ENCODE peak calls at places on chromosomes 2 and 18, in nine cellular contexts. One of them, this sample, is unnamed.
A peak's percentile ranks its signal among the peaks of the same experiment; 100 is the strongest.

GRCh38 chr2:12770569-12770968 is 53.8 kb downstream of the TRIB2 start:
- DNase-seq in upper lobe of right lung: no peak
- DNase-seq in stomach: no peak
- DNase-seq in endodermal cell: no peak
- DNase-seq in psoas muscle: no peak
- DNase-seq in H9: no peak
- DNase-seq in heart right ventricle: no peak
- DNase-seq in iPS DF 6.9: no peak
- DNase-seq in AG04450: no peak
- DNase-seq in this sample: no peak

GRCh38 chr2:191927319-191927867 is 80.5 kb upstream of the CAVIN2 start:
- DNase-seq in upper lobe of right lung: no peak
- DNase-seq in stomach: peak; percentile 77
- DNase-seq in endodermal cell: peak; percentile 43
- DNase-seq in psoas muscle: no peak
- DNase-seq in H9: no peak
- DNase-seq in heart right ventricle: no peak
- DNase-seq in iPS DF 6.9: no peak
- DNase-seq in AG04450: no peak
- DNase-seq in this sample: no peak

GRCh38 chr2:229712125-229712524 is 2.2 kb downstream of the DNER start:
- DNase-seq in upper lobe of right lung: no peak
- DNase-seq in stomach: no peak
- DNase-seq in endodermal cell: no peak
- DNase-seq in psoas muscle: no peak
- DNase-seq in H9: no peak
- DNase-seq in heart right ventricle: no peak
- DNase-seq in iPS DF 6.9: no peak
- DNase-seq in AG04450: no peak
- DNase-seq in this sample: no peak

GRCh38 chr2:54915101-54915500 is 135.2 kb downstream of the RTN4 start:
- DNase-seq in upper lobe of right lung: no peak
- DNase-seq in stomach: no peak
- DNase-seq in endodermal cell: no peak
- DNase-seq in psoas muscle: no peak
- DNase-seq in H9: no peak
- DNase-seq in heart right ventricle: no peak
- DNase-seq in iPS DF 6.9: no peak
- DNase-seq in AG04450: no peak
- DNase-seq in this sample: no peak

GRCh38 chr2:201432038-201432437 is 19.2 kb downstream of the TRAK2 start:
- DNase-seq in upper lobe of right lung: no peak
- DNase-seq in stomach: no peak
- DNase-seq in endodermal cell: no peak
- DNase-seq in psoas muscle: no peak
- DNase-seq in H9: no peak
- DNase-seq in heart right ventricle: no peak
- DNase-seq in iPS DF 6.9: no peak
- DNase-seq in AG04450: no peak
- DNase-seq in this sample: no peak

GRCh38 chr2:188993264-188993663 is 19.1 kb downstream of the COL3A1 start:
- DNase-seq in upper lobe of right lung: no peak
- DNase-seq in stomach: no peak
- DNase-seq in endodermal cell: no peak
- DNase-seq in psoas muscle: no peak
- DNase-seq in H9: no peak
- DNase-seq in heart right ventricle: no peak
- DNase-seq in iPS DF 6.9: no peak
- DNase-seq in AG04450: no peak
- DNase-seq in this sample: no peak

GRCh38 chr2:241950413-241950863 is 80.9 kb downstream of the RTP5 start:
- DNase-seq in upper lobe of right lung: no peak
- DNase-seq in stomach: no peak
- DNase-seq in endodermal cell: no peak
- DNase-seq in psoas muscle: no peak
- DNase-seq in H9: no peak
- DNase-seq in heart right ventricle: no peak
- DNase-seq in iPS DF 6.9: no peak
- DNase-seq in AG04450: no peak
- DNase-seq in this sample: no peak

GRCh38 chr2:24881623-24882022 is 38.4 kb downstream of the ADCY3 start:
- DNase-seq in upper lobe of right lung: no peak
- DNase-seq in stomach: no peak
- DNase-seq in endodermal cell: no peak
- DNase-seq in psoas muscle: no peak
- DNase-seq in H9: no peak
- DNase-seq in heart right ventricle: no peak
- DNase-seq in iPS DF 6.9: no peak
- DNase-seq in AG04450: no peak
- DNase-seq in this sample: no peak

GRCh38 chr2:38159621-38160020 is 83.7 kb upstream of the CYP1B1 start:
- DNase-seq in upper lobe of right lung: no peak
- DNase-seq in stomach: no peak
- DNase-seq in endodermal cell: no peak
- DNase-seq in psoas muscle: no peak
- DNase-seq in H9: no peak
- DNase-seq in heart right ventricle: no peak
- DNase-seq in iPS DF 6.9: no peak
- DNase-seq in AG04450: no peak
- DNase-seq in this sample: no peak

GRCh38 chr2:220104871-220105351 is 477.5 kb downstream of the SLC4A3 start:
- DNase-seq in upper lobe of right lung: no peak
- DNase-seq in stomach: no peak
- DNase-seq in endodermal cell: peak; percentile 57
- DNase-seq in psoas muscle: no peak
- DNase-seq in H9: no peak
- DNase-seq in heart right ventricle: peak; percentile 25
- DNase-seq in iPS DF 6.9: no peak
- DNase-seq in AG04450: peak; percentile 78
- DNase-seq in this sample: no peak

GRCh38 chr2:232480201-232481190 is 7.1 kb downstream of the ECEL1 start:
- DNase-seq in upper lobe of right lung: peak; percentile 56
- DNase-seq in stomach: no peak
- DNase-seq in endodermal cell: peak; percentile 33
- DNase-seq in psoas muscle: peak; percentile 42
- DNase-seq in H9: peak; percentile 23
- DNase-seq in heart right ventricle: no peak
- DNase-seq in iPS DF 6.9: no peak
- DNase-seq in AG04450: no peak
- DNase-seq in this sample: peak; percentile 59

GRCh38 chr18:48641981-48642380 is 103.2 kb downstream of the CTIF start:
- DNase-seq in upper lobe of right lung: no peak
- DNase-seq in stomach: no peak
- DNase-seq in endodermal cell: no peak
- DNase-seq in psoas muscle: no peak
- DNase-seq in H9: no peak
- DNase-seq in heart right ventricle: no peak
- DNase-seq in iPS DF 6.9: no peak
- DNase-seq in AG04450: no peak
- DNase-seq in this sample: no peak

GRCh38 chr2:197211881-197212342 is 98.7 kb downstream of the ANKRD44 start:
- DNase-seq in upper lobe of right lung: no peak
- DNase-seq in stomach: no peak
- DNase-seq in endodermal cell: no peak
- DNase-seq in psoas muscle: no peak
- DNase-seq in H9: no peak
- DNase-seq in heart right ventricle: no peak
- DNase-seq in iPS DF 6.9: no peak
- DNase-seq in AG04450: no peak
- DNase-seq in this sample: no peak

GRCh38 chr2:23487735-23488492 is 102.9 kb downstream of the KLHL29 start:
- DNase-seq in upper lobe of right lung: peak; percentile 9
- DNase-seq in stomach: no peak
- DNase-seq in endodermal cell: no peak
- DNase-seq in psoas muscle: no peak
- DNase-seq in H9: no peak
- DNase-seq in heart right ventricle: no peak
- DNase-seq in iPS DF 6.9: no peak
- DNase-seq in AG04450: peak; percentile 52
- DNase-seq in this sample: no peak

GRCh38 chr2:156229724-156230362 is 102.7 kb downstream of the NR4A2 start:
- DNase-seq in upper lobe of right lung: no peak
- DNase-seq in stomach: no peak
- DNase-seq in endodermal cell: peak; percentile 47
- DNase-seq in psoas muscle: no peak
- DNase-seq in H9: no peak
- DNase-seq in heart right ventricle: no peak
- DNase-seq in iPS DF 6.9: no peak
- DNase-seq in AG04450: no peak
- DNase-seq in this sample: no peak

GRCh38 chr2:120376101-120376500 is 30.2 kb downstream of the INHBB start:
- DNase-seq in upper lobe of right lung: no peak
- DNase-seq in stomach: no peak
- DNase-seq in endodermal cell: no peak
- DNase-seq in psoas muscle: peak; percentile 24
- DNase-seq in H9: no peak
- DNase-seq in heart right ventricle: no peak
- DNase-seq in iPS DF 6.9: no peak
- DNase-seq in AG04450: no peak
- DNase-seq in this sample: no peak

GRCh38 chr2:123915380-123915779 is 109.7 kb upstream of the CNTNAP5 start:
- DNase-seq in upper lobe of right lung: no peak
- DNase-seq in stomach: no peak
- DNase-seq in endodermal cell: no peak
- DNase-seq in psoas muscle: no peak
- DNase-seq in H9: no peak
- DNase-seq in heart right ventricle: no peak
- DNase-seq in iPS DF 6.9: no peak
- DNase-seq in AG04450: no peak
- DNase-seq in this sample: no peak

GRCh38 chr18:36692331-36692730 is 136.5 kb downstream of the TPGS2 start:
- DNase-seq in upper lobe of right lung: no peak
- DNase-seq in stomach: no peak
- DNase-seq in endodermal cell: no peak
- DNase-seq in psoas muscle: no peak
- DNase-seq in H9: no peak
- DNase-seq in heart right ventricle: no peak
- DNase-seq in iPS DF 6.9: no peak
- DNase-seq in AG04450: peak; percentile 73
- DNase-seq in this sample: no peak

GRCh38 chr2:207925601-207926000 is 99.7 kb downstream of the PLEKHM3 start:
- DNase-seq in upper lobe of right lung: no peak
- DNase-seq in stomach: no peak
- DNase-seq in endodermal cell: no peak
- DNase-seq in psoas muscle: no peak
- DNase-seq in H9: no peak
- DNase-seq in heart right ventricle: no peak
- DNase-seq in iPS DF 6.9: no peak
- DNase-seq in AG04450: no peak
- DNase-seq in this sample: no peak

GRCh38 chr2:196130039-196130825 is 41.1 kb downstream of the STK17B start:
- DNase-seq in upper lobe of right lung: no peak
- DNase-seq in stomach: no peak
- DNase-seq in endodermal cell: peak; percentile 56
- DNase-seq in psoas muscle: no peak
- DNase-seq in H9: no peak
- DNase-seq in heart right ventricle: no peak
- DNase-seq in iPS DF 6.9: no peak
- DNase-seq in AG04450: no peak
- DNase-seq in this sample: no peak
- H3K9me3 ChIP-seq in upper lobe of right lung: peaks cover 35% of the 10 kb centered on the region
- H3K9me3 ChIP-seq in stomach: peaks cover 34% of the 10 kb centered on the region
- H3K9me3 ChIP-seq in endodermal cell: peaks cover 72% of the 10 kb centered on the region
- H3K9me3 ChIP-seq in psoas muscle: peaks cover 34% of the 10 kb centered on the region
- H3K9me3 ChIP-seq in H9: peaks cover 50% of the 10 kb centered on the region
- H3K9me3 ChIP-seq in heart right ventricle: peaks cover 3% of the 10 kb centered on the region
- H3K9me3 ChIP-seq in iPS DF 6.9: peaks cover 14% of the 10 kb centered on the region
- H3K9me3 ChIP-seq in AG04450: peaks cover 38% of the 10 kb centered on the region
- H3K9me3 ChIP-seq in this sample: peaks cover 31% of the 10 kb centered on the region

GRCh38 chr2:36544638-36545338 is 53.2 kb downstream of the FEZ2 start:
- DNase-seq in upper lobe of right lung: no peak
- DNase-seq in stomach: no peak
- DNase-seq in endodermal cell: no peak
- DNase-seq in psoas muscle: no peak
- DNase-seq in H9: no peak
- DNase-seq in heart right ventricle: no peak
- DNase-seq in iPS DF 6.9: no peak
- DNase-seq in AG04450: no peak
- DNase-seq in this sample: no peak
- H3K9me3 ChIP-seq in upper lobe of right lung: no peaks in the 10 kb centered on the region
- H3K9me3 ChIP-seq in stomach: no peaks in the 10 kb centered on the region
- H3K9me3 ChIP-seq in endodermal cell: no peaks in the 10 kb centered on the region
- H3K9me3 ChIP-seq in psoas muscle: no peaks in the 10 kb centered on the region
- H3K9me3 ChIP-seq in H9: no peaks in the 10 kb centered on the region
- H3K9me3 ChIP-seq in heart right ventricle: no peaks in the 10 kb centered on the region
- H3K9me3 ChIP-seq in iPS DF 6.9: no peaks in the 10 kb centered on the region
- H3K9me3 ChIP-seq in AG04450: no peaks in the 10 kb centered on the region
- H3K9me3 ChIP-seq in this sample: no peaks in the 10 kb centered on the region

GRCh38 chr2:234861841-234862735 is 89.7 kb upstream of the SH3BP4 start:
- DNase-seq in upper lobe of right lung: no peak
- DNase-seq in stomach: no peak
- DNase-seq in endodermal cell: peak; percentile 29
- DNase-seq in psoas muscle: no peak
- DNase-seq in H9: no peak
- DNase-seq in heart right ventricle: peak; percentile 48
- DNase-seq in iPS DF 6.9: no peak
- DNase-seq in AG04450: no peak
- DNase-seq in this sample: peak; percentile 44
- H3K9me3 ChIP-seq in upper lobe of right lung: no peaks in the 10 kb centered on the region
- H3K9me3 ChIP-seq in stomach: no peaks in the 10 kb centered on the region
- H3K9me3 ChIP-seq in endodermal cell: peaks cover 10% of the 10 kb centered on the region
- H3K9me3 ChIP-seq in psoas muscle: no peaks in the 10 kb centered on the region
- H3K9me3 ChIP-seq in H9: no peaks in the 10 kb centered on the region
- H3K9me3 ChIP-seq in heart right ventricle: no peaks in the 10 kb centered on the region
- H3K9me3 ChIP-seq in iPS DF 6.9: no peaks in the 10 kb centered on the region
- H3K9me3 ChIP-seq in AG04450: peaks cover 6% of the 10 kb centered on the region
- H3K9me3 ChIP-seq in this sample: no peaks in the 10 kb centered on the region

GRCh38 chr18:73004260-73004659 is 136.5 kb upstream of the NETO1 start:
- DNase-seq in upper lobe of right lung: no peak
- DNase-seq in stomach: no peak
- DNase-seq in endodermal cell: no peak
- DNase-seq in psoas muscle: no peak
- DNase-seq in H9: no peak
- DNase-seq in heart right ventricle: no peak
- DNase-seq in iPS DF 6.9: no peak
- DNase-seq in AG04450: no peak
- DNase-seq in this sample: no peak

GRCh38 chr18:73007195-73007934 is 139.6 kb upstream of the NETO1 start:
- DNase-seq in upper lobe of right lung: no peak
- DNase-seq in stomach: no peak
- DNase-seq in endodermal cell: no peak
- DNase-seq in psoas muscle: no peak
- DNase-seq in H9: no peak
- DNase-seq in heart right ventricle: no peak
- DNase-seq in iPS DF 6.9: no peak
- DNase-seq in AG04450: no peak
- DNase-seq in this sample: no peak

GRCh38 chr18:73006331-73006730 is 138.5 kb upstream of the NETO1 start:
- DNase-seq in upper lobe of right lung: no peak
- DNase-seq in stomach: no peak
- DNase-seq in endodermal cell: no peak
- DNase-seq in psoas muscle: no peak
- DNase-seq in H9: no peak
- DNase-seq in heart right ventricle: no peak
- DNase-seq in iPS DF 6.9: no peak
- DNase-seq in AG04450: no peak
- DNase-seq in this sample: no peak

DNA sequence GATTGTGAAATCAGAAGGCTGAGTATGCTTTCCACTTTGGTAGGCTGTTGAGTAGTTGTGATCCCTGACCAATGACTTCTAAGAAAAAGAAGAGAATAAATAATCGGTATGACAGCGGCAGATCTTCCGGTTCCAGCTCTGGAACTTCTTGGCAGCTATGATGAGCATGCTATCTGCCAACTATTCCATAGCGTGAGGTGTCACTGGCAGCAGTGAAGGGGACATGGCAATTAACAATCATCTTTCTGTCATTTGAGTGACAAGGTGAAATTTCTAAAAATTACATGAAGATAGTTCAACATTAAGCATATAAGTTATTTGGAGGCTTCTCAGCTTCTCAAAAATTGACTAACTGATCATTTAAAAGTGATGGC is 140.1 kb upstream of the NETO1 start:
- DNase-seq in upper lobe of right lung: no peak
- DNase-seq in stomach: no peak
- DNase-seq in endodermal cell: no peak
- DNase-seq in psoas muscle: no peak
- DNase-seq in H9: no peak
- DNase-seq in heart right ventricle: no peak
- DNase-seq in iPS DF 6.9: no peak
- DNase-seq in AG04450: no peak
- DNase-seq in this sample: no peak
- H3K9me3 ChIP-seq in upper lobe of right lung: no peaks in the 10 kb centered on the region
- H3K9me3 ChIP-seq in stomach: no peaks in the 10 kb centered on the region
- H3K9me3 ChIP-seq in endodermal cell: no peaks in the 10 kb centered on the region
- H3K9me3 ChIP-seq in psoas muscle: no peaks in the 10 kb centered on the region
- H3K9me3 ChIP-seq in H9: no peaks in the 10 kb centered on the region
- H3K9me3 ChIP-seq in heart right ventricle: no peaks in the 10 kb centered on the region
- H3K9me3 ChIP-seq in iPS DF 6.9: no peaks in the 10 kb centered on the region
- H3K9me3 ChIP-seq in AG04450: no peaks in the 10 kb centered on the region
- H3K9me3 ChIP-seq in this sample: no peaks in the 10 kb centered on the region